ENCODE peak calls at places on chromosomes 11 and 22, in four cellular contexts. X is A549, E is K562, Q is lower lobe of right lung. D is an unnamed sample.

GRCh38 chr11:64339319-64339718 is 685 bp upstream of the CCDC88B start:
- DNase-seq in X (no peak), E (no peak), Q (no peak), D (peak)

GRCh38 chr22:36540867-36541642 is 12.1 kb upstream of the EIF3D start:
- DNase-seq in X (no peak), E (no peak), Q (no peak), D (no peak)

GRCh38 chr11:78420796-78421209 is 3.2 kb upstream of the GAB2 start:
- DNase-seq in X (no peak), E (no peak), Q (peak), D (no peak)

GRCh38 chr11:504053-504993 is 2.7 kb downstream of the RNH1 start:
- DNase-seq in X (no peak), E (peak), Q (peak), D (peak)

GRCh38 chr22:47188337-47189055 is 426.0 kb downstream of the TBC1D22A start:
- DNase-seq in X (no peak), E (no peak), Q (peak), D (no peak)

GRCh38 chr11:81497202-81497804 is 1236.4 kb downstream of the FAM181B start:
- DNase-seq in X (peak), E (peak), Q (no peak), D (no peak)

GRCh38 chr11:88680806-88681205 is 343.3 kb upstream of the CTSC start:
- DNase-seq in X (no peak), E (no peak), Q (no peak), D (no peak)

GRCh38 chr22:41288245-41288946 is 2.4 kb upstream of the RANGAP1 start:
- DNase-seq in X (peak), E (no peak), Q (no peak), D (no peak)

GRCh38 chr11:64396079-64396591 is 37.2 kb downstream of the RPS6KA4 start:
- DNase-seq in X (no peak), E (no peak), Q (no peak), D (peak)

GRCh38 chr11:17601206-17602075 is 54.4 kb downstream of the OTOG start:
- DNase-seq in X (no peak), E (peak), Q (no peak), D (no peak)

GRCh38 chr22:30127749-30128166 is 47.5 kb downstream of the HORMAD2 start:
- DNase-seq in X (no peak), E (no peak), Q (no peak), D (peak)

GRCh38 chr11:121634889-121635288 is 182.1 kb upstream of the SORL1-AS1 start:
- DNase-seq in X (no peak), E (no peak), Q (no peak), D (peak)

GRCh38 chr22:44625981-44626687 is 75.9 kb upstream of the PRR5 start:
- DNase-seq in X (peak), E (peak), Q (peak), D (no peak)

GRCh38 chr11:396948-397548 is 3.0 kb downstream of the PKP3 start:
- DNase-seq in X (no peak), E (no peak), Q (peak), D (peak)

GRCh38 chr11:60155928-60156327 is 27.0 kb downstream of the MS4A6A start:
- DNase-seq in X (no peak), E (no peak), Q (no peak), D (peak)
- H3K27ac ChIP-seq in X (no peak), E (no peak), Q (no peak), D (no peak)

DNA sequence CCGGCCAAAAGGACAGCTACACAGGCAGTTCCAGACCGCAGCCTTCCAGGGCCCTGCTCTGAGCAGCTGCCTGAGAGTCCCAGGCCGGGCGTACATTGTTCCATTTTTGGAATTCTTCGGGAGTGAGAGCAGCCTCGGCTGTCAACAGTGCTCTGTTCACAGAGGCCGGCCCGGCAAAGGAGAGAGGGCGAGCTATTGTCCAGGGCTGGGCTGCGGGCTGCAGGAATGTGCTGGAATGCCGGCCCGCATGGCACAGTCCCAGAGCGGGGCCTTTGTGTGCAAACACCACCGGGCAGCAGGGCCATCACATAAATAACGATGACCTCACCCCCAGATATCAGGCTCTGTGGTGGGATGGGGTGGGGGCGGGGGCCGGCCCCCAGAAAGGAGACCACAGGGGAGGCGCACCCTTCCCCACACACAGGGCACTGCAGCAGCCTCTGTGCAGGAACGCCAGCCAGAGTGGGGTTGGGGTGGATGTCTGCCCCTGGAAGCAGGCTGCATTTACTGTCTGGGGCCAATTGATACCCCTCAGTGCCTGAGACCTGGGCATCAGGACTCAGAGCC is 15.8 kb downstream of the LINC01488 start:
- DNase-seq in X (peak), E (no peak), Q (peak), D (no peak)
- H3K27ac ChIP-seq in X (peak), E (no peak), Q (peak), D (no peak)

GRCh38 chr11:1782831-1783724 is 19.4 kb upstream of the CTSD start:
- DNase-seq in X (no peak), E (peak), Q (peak), D (peak)
- H3K27ac ChIP-seq in X (peak), E (no peak), Q (peak), D (peak)

GRCh38 chr22:39243443-39244072 is 1.2 kb downstream of the PDGFB start:
- DNase-seq in X (peak), E (no peak), Q (no peak), D (no peak)
- H3K27ac ChIP-seq in X (peak), E (no peak), Q (peak), D (no peak)

GRCh38 chr11:134069426-134069921 is 602 bp downstream of the JAM3 start:
- DNase-seq in X (no peak), E (no peak), Q (no peak), D (no peak)
- H3K27ac ChIP-seq in X (peak), E (no peak), Q (peak), D (no peak)

DNA sequence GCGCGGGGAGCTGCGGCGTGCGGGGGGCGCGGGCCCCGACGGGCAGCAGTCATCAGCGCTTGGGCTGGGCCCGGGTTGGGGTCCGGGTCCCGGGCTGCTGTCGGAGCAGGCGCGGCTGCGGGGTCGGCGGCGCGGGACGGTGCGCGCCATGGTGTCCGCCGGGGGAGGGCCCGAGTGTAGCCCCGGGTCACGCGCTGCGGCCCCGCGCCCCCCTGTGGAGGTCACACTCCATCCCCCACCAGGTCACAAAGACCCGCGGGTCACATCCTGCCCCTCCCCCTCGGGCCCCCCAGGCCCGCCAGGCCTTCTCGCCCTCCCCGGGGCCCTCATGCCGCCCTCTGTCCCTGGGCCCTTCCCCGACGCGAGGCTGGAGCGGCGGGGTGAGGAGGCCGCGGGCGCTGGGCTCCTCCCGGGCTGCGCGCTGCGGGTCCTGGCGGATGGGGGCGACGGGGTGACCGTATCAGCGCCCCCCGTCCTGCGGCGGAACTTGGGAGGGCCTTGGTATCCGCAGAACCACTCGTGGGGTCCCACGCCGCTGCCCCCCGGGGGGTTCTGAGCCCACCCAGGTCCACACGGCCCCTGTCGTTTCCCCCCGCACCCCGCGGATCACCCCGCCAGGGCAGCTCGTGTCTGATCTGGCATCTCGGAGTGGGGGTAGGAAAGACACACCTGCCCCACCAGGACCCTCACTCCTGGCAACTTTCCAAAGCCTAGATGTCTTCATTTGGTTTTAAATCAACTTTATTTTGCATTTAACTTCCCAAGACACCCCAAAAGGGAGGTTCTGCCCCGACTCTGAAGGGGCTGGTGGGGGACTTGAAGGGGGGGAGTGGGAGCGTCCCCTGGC is 463 bp upstream of the TTLL8 start:
- DNase-seq in X (no peak), E (no peak), Q (no peak), D (no peak)
- H3K27ac ChIP-seq in X (peak), E (no peak), Q (no peak), D (no peak)